ENCODE peak calls at places on chromosomes 3 and 15, in ten cellular contexts. O is upper lobe of right lung, L is neural crest cell, W is astrocyte of the spinal cord, N is omental fat pad, I is cardiac muscle cell, V is MM.1S, S is fibroblast of lung, U is cardiac fibroblast, G is left ventricle myocardium inferior. Q is an unnamed sample.

GRCh38 chr3:170802164-170803151 is 67.5 kb downstream of the RPL22L1 start:
- DNase-seq in G (no peak), V (no peak), U (peak; percentile 94), S (peak; percentile 91), N (no peak), W (peak; percentile 88), O (no peak), I (no peak), L (no peak), Q (no peak)

GRCh38 chr3:134211797-134212196 is 38.9 kb downstream of the RYK start:
- DNase-seq in I (peak; percentile 81), S (peak; percentile 75), W (peak; percentile 67), N (no peak), L (peak; percentile 36), O (no peak), V (peak; percentile 60), G (no peak), U (peak; percentile 67), Q (peak; percentile 53)

GRCh38 chr3:10374311-10374710 is 53.4 kb upstream of the SEC13 start:
- DNase-seq in S (no peak), L (no peak), I (no peak), W (no peak), N (no peak), U (no peak), V (no peak), O (no peak), G (no peak), Q (no peak)

GRCh38 chr15:41620536-41621199 is 39.5 kb upstream of the MGA start:
- DNase-seq in N (no peak), U (no peak), S (peak; percentile 7), G (no peak), W (no peak), I (no peak), V (no peak), O (no peak), L (no peak), Q (no peak)

GRCh38 chr3:44509393-44509921 is 32.0 kb upstream of the ZNF445 start:
- DNase-seq in L (no peak), G (no peak), U (peak; percentile 8), N (no peak), O (no peak), I (peak; percentile 2), S (peak; percentile 3), W (no peak), V (no peak), Q (no peak)

GRCh38 chr3:124722589-124722988 is 7.7 kb upstream of the UMPS start:
- DNase-seq in W (no peak), G (no peak), I (no peak), N (no peak), O (no peak), L (no peak), V (no peak), S (no peak), U (no peak), Q (no peak)

GRCh38 chr3:22129101-22129500 is 378.1 kb upstream of the ZNF385D start:
- DNase-seq in W (no peak), V (no peak), O (no peak), G (no peak), N (no peak), S (no peak), L (no peak), U (no peak), I (no peak), Q (no peak)

GRCh38 chr3:115052906-115053305 is 94.2 kb downstream of the ZBTB20 start:
- DNase-seq in I (no peak), W (peak; percentile 41), L (no peak), S (no peak), G (no peak), V (no peak), N (no peak), U (no peak), O (no peak), Q (no peak)

DNA sequence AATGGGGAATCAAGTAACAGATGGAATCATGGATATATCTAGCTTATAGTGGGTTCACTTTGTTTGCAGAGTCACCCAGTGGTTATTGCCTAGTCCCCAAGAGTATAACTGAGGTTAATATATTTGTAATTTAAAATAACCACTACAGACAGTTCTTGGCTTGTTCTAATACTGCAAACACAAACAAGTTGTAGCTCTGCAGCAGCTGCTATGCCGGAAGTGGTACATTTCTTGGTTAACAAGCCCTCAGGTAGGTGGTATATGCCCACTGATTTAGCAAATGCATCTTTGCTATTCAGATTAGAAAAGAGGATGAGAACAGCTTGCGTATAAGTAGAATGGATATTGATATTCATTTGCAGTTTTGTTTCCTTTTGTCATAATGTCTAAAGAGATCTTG is 984.2 kb downstream of the SQOR start:
- DNase-seq in L (no peak), S (no peak), O (no peak), W (no peak), G (no peak), I (no peak), N (no peak), U (no peak), V (no peak), Q (no peak)
- TF ChIP-seq CTCF in L (no peak), S (no peak), O (no peak), W (no peak), G (no peak), I (no peak), N (no peak), U (no peak), V (no peak), Q (no peak)

GRCh38 chr15:43103939-43104338 is 1.9 kb downstream of the UBR1 start:
- DNase-seq in G (no peak), N (no peak), I (no peak), S (no peak), O (no peak), W (no peak), V (no peak), L (no peak), U (no peak), Q (no peak)

GRCh38 chr15:43106486-43106829 is 620 bp upstream of the UBR1 start:
- DNase-seq in N (no peak), G (no peak), S (no peak), W (no peak), I (no peak), U (no peak), O (no peak), L (no peak), V (no peak), Q (no peak)

GRCh38 chr15:43104426-43104825 is 1.4 kb downstream of the UBR1 start:
- DNase-seq in O (no peak), G (no peak), W (no peak), S (no peak), L (no peak), V (no peak), N (no peak), U (peak; percentile 23), I (no peak), Q (no peak)

GRCh38 chr15:43105778-43106485 is at the start of gene UBR1:
- DNase-seq in L (peak; percentile 82), U (peak; percentile 93), W (peak; percentile 94), O (peak; percentile 94), V (peak; percentile 92), N (peak; percentile 74), I (peak; percentile 95), S (peak; percentile 95), G (peak; percentile 90), Q (peak; percentile 89)

GRCh38 chr15:43105077-43105769 is 615 bp downstream of the UBR1 start:
- DNase-seq in O (no peak), I (peak; percentile 11), W (no peak), U (no peak), S (no peak), N (peak; percentile 27), L (no peak), G (no peak), V (peak; percentile 42), Q (peak; percentile 8)
- TF ChIP-seq CTCF in O (no peak), I (no peak), W (no peak), U (no peak), S (no peak), N (no peak), L (no peak), G (no peak), V (no peak), Q (no peak)

GRCh38 chr3:64185436-64185835 is 39.8 kb downstream of the PRICKLE2 start:
- DNase-seq in U (peak; percentile 50), S (no peak), L (no peak), I (no peak), N (no peak), W (no peak), G (no peak), O (no peak), V (no peak), Q (no peak)

GRCh38 chr3:64188810-64189560 is 36.3 kb downstream of the PRICKLE2 start:
- DNase-seq in O (no peak), U (peak; percentile 90), V (no peak), N (no peak), W (peak; percentile 86), S (peak; percentile 90), G (no peak), L (no peak), I (peak; percentile 8), Q (peak; percentile 9)

GRCh38 chr3:64184621-64185020 is 40.6 kb downstream of the PRICKLE2 start:
- DNase-seq in G (no peak), W (peak; percentile 67), N (no peak), L (no peak), U (peak; percentile 75), O (no peak), S (peak; percentile 53), V (no peak), I (no peak), Q (no peak)

GRCh38 chr3:64186667-64187064 is 38.6 kb downstream of the PRICKLE2 start:
- DNase-seq in V (no peak), G (no peak), U (no peak), L (no peak), O (no peak), N (no peak), I (no peak), S (no peak), W (no peak), Q (no peak)

DNA sequence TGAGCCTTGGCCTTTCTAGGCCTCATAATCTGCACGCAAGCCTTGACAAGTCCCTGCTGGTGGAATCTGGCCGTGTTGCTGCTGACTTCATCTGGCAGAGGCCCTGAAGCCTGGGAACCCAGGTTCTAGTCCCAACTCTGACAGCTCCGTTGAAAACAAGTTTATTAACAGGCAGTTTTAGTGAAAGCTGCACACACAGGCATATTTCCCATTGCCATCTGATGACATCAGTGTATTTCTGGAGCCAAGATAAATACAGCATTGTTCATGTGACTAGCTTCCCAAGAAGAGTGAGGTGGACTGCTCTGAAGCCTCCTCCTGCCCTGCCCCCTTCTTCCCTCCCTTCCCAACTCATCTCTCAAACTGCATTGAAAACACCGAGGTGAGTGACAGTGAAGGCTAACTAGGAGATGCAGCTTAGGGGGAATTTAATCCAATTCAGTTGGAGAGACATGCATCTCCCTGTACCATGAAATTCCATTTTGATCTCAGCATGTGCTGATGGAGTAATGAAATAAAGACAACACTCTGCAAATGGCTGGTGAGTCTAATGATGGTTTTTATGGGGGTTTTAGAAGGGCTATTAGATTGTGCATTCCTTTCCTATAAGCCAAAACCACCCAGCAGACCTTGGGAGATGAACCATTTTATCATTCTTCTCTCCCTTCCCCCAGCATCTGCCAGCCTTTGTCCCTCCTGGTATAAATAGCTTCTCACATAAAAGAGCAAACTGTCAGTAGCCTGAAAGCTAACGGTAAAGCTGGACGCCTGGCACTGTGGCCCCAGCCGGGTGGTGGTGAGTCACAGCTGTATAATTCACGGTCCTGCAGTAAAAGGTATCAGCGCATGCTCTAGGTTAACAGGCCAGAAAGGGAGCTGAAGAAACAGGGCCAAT is 38.0 kb downstream of the PRICKLE2 start:
- DNase-seq in V (no peak), I (peak; percentile 14), W (peak; percentile 98), L (no peak), S (peak; percentile 97), O (no peak), N (no peak), U (peak; percentile 99), G (peak; percentile 75), Q (no peak)
- TF ChIP-seq CTCF in V (no peak), I (no peak), W (peak; percentile 11), L (no peak), S (no peak), O (no peak), N (no peak), U (peak; percentile 5), G (peak; percentile 33), Q (no peak)

DNA sequence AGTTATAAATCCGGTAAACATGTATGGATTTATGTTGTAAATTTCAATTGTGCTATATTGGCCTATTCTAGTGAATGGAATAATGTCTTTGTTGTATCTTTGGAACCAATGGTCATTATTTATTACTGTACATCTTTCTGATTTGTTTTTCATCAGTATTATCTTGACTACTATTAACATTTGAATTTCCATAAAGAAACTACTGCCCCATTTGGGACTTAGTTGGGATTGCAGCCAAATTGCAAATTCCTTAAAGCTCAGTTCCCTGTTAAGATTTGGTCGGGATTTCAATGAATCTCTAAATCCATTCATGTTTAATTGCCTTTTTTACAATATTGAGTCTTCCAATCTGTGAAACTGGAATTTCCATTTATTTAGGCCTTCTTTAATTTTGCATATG is 822.4 kb upstream of the CADM2 start:
- DNase-seq in N (no peak), O (no peak), G (no peak), I (no peak), L (no peak), V (no peak), U (no peak), W (no peak), S (peak; percentile 0), Q (no peak)
- TF ChIP-seq CTCF in N (no peak), O (no peak), G (no peak), I (no peak), L (peak; percentile 40), V (no peak), U (no peak), W (no peak), S (peak; percentile 4), Q (no peak)

Q was measured in endothelial cell.